ENCODE peak calls at places on chromosomes 5 and 9, in nine cellular contexts. I, L, A, J, H, G, N, X and Z are unnamed samples.

GRCh38 chr5:342501-343460 is 21.3 kb downstream of the AHRR start:
- DNase-seq in N (no peak), X (no peak), L (no peak), H (peak), J (no peak), A (no peak), I (no peak), G (no peak), Z (no peak)

GRCh38 chr5:107806271-107806670 is 135.5 kb upstream of the EFNA5 start:
- DNase-seq in X (no peak), A (no peak), L (no peak), I (no peak), H (no peak), N (no peak), G (no peak), J (no peak), Z (no peak)

GRCh38 chr5:94793816-94794198 is 175.3 kb downstream of the SLF1 start:
- DNase-seq in I (no peak), L (no peak), H (peak), J (no peak), A (no peak), X (no peak), G (no peak), N (no peak), Z (no peak)

GRCh38 chr9:107029146-107029545 is 166.2 kb downstream of the ZNF462 start:
- DNase-seq in H (no peak), A (no peak), G (no peak), I (no peak), L (no peak), X (no peak), N (no peak), J (no peak), Z (no peak)

GRCh38 chr9:70746760-70747159 is 332.3 kb upstream of the KLF9 start:
- DNase-seq in A (no peak), X (no peak), L (no peak), N (no peak), J (no peak), G (no peak), I (no peak), H (no peak), Z (no peak)

GRCh38 chr5:9297171-9297570 is 248.7 kb downstream of the SEMA5A start:
- DNase-seq in J (no peak), H (no peak), G (no peak), A (no peak), L (no peak), N (no peak), X (no peak), I (no peak), Z (no peak)

GRCh38 chr5:137344723-137345322 is 154.3 kb downstream of the SPOCK1 start:
- DNase-seq in A (no peak), N (peak), L (no peak), X (peak), I (peak), G (no peak), H (peak), J (no peak), Z (no peak)

GRCh38 chr5:140339636-140340035 is 6.8 kb downstream of the HBEGF start:
- DNase-seq in A (no peak), X (no peak), I (no peak), H (no peak), N (no peak), L (no peak), J (no peak), G (no peak), Z (no peak)

GRCh38 chr5:34571380-34572041 is 84.6 kb upstream of the RAI14 start:
- DNase-seq in A (no peak), G (no peak), H (peak), J (no peak), L (no peak), N (peak), X (no peak), I (no peak), Z (no peak)

GRCh38 chr9:68947015-68947414 is 66.9 kb downstream of the PRKACG start:
- DNase-seq in N (no peak), I (no peak), H (no peak), L (no peak), A (no peak), J (no peak), G (no peak), X (no peak), Z (no peak)

GRCh38 chr5:180126716-180127681 is 55.4 kb upstream of the RNF130 start:
- DNase-seq in J (peak), X (peak), I (peak), N (no peak), G (no peak), L (no peak), A (no peak), H (peak), Z (peak)

GRCh38 chr5:168433982-168434381 is 52.3 kb upstream of the RARS1 start:
- DNase-seq in J (no peak), I (no peak), H (no peak), N (no peak), X (peak), G (no peak), L (no peak), A (no peak), Z (no peak)

GRCh38 chr9:130191749-130192120 is 19.5 kb downstream of the NCS1 start:
- DNase-seq in J (no peak), G (no peak), I (no peak), L (no peak), A (no peak), H (no peak), N (no peak), X (no peak), Z (no peak)
- H3K27ac ChIP-seq in J (no peak), G (no peak), I (no peak), L (no peak), A (no peak), H (no peak), N (no peak), X (no peak), Z (no peak)

DNA sequence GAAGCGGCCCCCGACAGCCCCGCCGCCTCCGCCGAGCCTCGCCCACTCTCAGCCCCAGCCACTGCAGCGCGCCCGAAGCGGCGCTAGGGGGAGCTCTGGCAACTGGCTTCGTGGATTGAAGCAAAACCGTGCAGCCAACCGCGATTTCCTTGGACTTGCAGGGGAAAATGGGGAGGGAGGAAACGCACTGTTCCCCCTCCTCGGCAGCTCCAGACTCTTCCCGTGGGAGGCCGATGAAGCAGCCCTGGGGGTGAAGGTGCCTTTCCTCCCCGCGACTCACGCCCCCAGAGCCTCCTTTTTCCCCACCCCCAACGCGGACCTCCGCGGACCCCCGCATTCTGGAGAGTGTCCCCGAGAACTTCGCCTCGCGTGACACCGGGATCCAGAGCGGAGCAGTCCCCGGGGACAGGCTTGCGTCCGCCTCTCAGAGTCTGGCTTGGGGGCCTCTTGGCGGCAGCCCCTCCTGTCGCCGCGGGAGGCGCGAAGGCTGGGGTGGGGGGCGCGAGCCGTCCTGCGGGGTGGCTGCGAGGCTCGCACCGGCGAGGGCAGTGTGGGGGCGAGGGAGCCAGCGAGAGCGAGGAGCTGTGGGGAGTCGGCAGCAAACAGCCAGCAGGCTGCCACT is 3.8 kb downstream of the IER5L start:
- DNase-seq in X (peak), I (peak), N (peak), H (peak), J (peak), G (peak), L (peak), A (peak), Z (peak)
- H3K27ac ChIP-seq in X (no peak), I (no peak), N (peak), H (peak), J (peak), G (peak), L (no peak), A (peak), Z (peak)

GRCh38 chr9:136243631-136244030 is 2.0 kb downstream of the QSOX2 start:
- DNase-seq in N (no peak), I (no peak), A (no peak), H (no peak), L (no peak), X (no peak), J (no peak), G (no peak), Z (no peak)

GRCh38 chr9:136245194-136246150 is at the start of gene QSOX2:
- DNase-seq in G (peak), A (peak), N (peak), L (peak), J (peak), X (peak), H (peak), I (peak), Z (peak)

GRCh38 chr9:136244116-136244775 is 1.4 kb downstream of the QSOX2 start:
- DNase-seq in X (peak), A (no peak), L (no peak), I (peak), N (no peak), J (no peak), H (no peak), G (peak), Z (no peak)

GRCh38 chr9:136242908-136243525 is 2.6 kb downstream of the QSOX2 start:
- DNase-seq in X (peak), G (no peak), I (peak), J (no peak), L (no peak), H (no peak), A (no peak), N (no peak), Z (no peak)

GRCh38 chr9:136244776-136245193 is 827 bp downstream of the QSOX2 start:
- DNase-seq in J (no peak), G (no peak), L (no peak), N (no peak), H (no peak), X (no peak), I (no peak), A (no peak), Z (no peak)
- H3K27ac ChIP-seq in J (no peak), G (peak), L (peak), N (no peak), H (no peak), X (peak), I (peak), A (no peak), Z (no peak)

DNA sequence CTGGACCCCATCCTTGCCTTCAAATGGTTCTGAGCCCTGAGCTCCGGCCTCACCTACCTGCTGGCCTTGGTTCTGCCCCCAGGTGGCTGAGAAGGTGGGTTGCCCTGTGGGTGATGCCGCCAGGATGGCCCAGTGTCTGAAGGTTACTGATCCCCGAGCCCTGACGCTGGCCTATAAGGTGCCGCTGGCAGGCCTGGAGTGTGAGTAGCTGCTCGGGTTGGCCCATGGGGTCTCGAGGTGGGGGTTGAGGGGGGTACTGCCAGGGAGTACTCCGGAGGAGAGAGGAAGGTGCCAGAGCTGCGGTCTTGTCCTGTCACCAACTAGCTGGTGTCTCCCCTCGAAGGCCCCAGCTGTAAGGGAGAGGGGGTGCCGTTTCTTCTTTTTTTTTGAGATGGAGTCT is 5.2 kb downstream of the CEL start:
- DNase-seq in X (no peak), I (no peak), A (no peak), G (no peak), N (no peak), L (no peak), J (peak), H (no peak), Z (no peak)
- H3K27ac ChIP-seq in X (no peak), I (no peak), A (no peak), G (no peak), N (no peak), L (no peak), J (no peak), H (no peak), Z (no peak)

DNA sequence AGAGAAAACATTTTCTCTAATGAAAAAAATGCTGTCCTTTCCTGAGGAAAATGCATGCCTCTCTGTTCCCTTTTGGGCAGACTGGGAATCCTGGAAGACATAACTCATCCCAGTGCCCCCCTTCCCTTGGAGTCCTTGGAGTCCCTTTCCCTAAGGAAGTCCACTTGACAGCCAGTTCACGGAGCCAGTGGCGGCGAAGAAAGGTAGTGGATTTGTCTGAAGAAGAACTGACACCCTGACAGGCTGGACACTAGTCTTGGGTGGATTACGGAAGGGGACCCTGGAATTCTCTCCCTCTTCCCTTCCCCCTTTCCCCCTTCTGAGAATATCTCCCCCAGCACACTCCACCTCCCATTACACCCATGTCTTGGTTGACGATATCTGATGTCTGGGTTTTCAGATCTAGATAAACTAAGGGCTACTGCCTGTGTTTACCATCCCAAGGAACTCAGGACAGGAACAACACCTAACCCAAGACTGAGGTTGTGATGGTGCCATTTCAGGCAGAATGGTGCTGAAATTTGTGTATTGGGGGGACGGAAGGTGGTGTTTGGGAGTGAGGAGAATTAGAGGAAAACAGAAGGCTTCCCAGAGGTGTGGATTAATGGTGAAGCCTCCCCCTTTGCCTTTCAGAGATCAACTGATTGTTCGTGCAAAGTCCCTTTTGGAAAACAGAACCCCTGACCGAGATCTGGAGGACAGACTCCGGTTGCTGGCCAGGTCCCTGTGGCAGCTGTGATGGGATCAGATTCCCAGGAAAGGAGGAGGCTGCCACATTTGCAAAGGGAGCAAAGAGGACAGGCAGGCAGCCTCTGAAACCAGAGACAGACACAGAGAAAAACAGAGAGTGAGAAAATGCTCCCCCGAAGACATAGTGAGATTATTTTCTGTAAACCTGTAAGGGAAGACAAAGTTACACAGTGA is 704 bp downstream of the SPARC start:
- DNase-seq in A (no peak), G (no peak), X (no peak), L (no peak), J (peak), H (peak), N (no peak), I (no peak), Z (no peak)
- H3K27ac ChIP-seq in A (peak), G (no peak), X (no peak), L (no peak), J (peak), H (peak), N (peak), I (no peak), Z (peak)

DNA sequence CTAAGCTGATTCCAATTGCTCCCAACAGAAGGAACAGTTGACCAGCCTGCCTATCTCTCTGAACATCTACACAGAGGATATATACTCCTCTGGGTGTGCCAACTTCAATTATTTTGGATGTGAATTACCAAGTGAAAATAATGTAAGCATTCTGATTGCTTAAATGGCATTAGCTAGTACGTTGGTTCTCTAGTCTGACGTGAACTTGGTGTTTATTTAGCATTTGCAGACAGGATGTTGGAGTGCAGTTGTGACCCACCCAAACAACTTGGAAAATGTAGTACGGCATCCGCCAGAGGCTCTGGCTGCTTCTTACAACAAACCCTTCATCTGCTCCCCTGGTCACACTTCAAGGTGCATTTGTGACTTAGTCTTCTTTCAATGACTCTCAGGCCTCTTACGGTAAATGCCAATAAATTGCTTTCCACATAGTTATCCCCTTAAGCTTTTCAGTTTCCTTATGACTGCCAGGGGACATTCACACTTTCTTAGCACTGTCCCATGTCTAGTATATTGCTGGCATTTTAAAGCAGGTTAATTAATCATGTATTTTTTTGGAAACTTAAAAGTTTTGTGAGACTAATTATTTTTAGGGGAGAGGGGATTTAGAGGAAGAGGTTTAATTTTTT is 616.5 kb downstream of the PDE4D start:
- DNase-seq in J (no peak), G (no peak), A (no peak), H (no peak), I (no peak), X (no peak), N (no peak), L (no peak), Z (no peak)
- H3K27ac ChIP-seq in J (peak), G (no peak), A (peak), H (no peak), I (no peak), X (no peak), N (no peak), L (no peak), Z (no peak)